ENCODE peak calls at places on chromosomes 2 and 18, in eight cellular contexts. T is left lung, N is Calu3, J is endothelial cell of umbilical vein, A is hepatocyte, I is breast epithelium, D is fibroblast of villous mesenchyme, H is fibroblast of mammary gland. E is an unnamed sample.

GRCh38 chr2:125684256-125684655 is 971.7 kb upstream of the GYPC start:
- DNase-seq in A (peak; percentile 0), H (no peak), I (no peak), J (no peak), D (no peak), N (no peak), T (no peak), E (no peak)

GRCh38 chr2:86223682-86224560 is 24.7 kb downstream of the MRPL35 start:
- DNase-seq in T (no peak), D (peak; percentile 6), J (no peak), H (peak; percentile 52), I (no peak), A (no peak), N (no peak), E (peak; percentile 35)

GRCh38 chr2:230913406-230913805 is 11.6 kb downstream of the GPR55 start:
- DNase-seq in I (no peak), T (no peak), N (no peak), A (peak; percentile 51), J (no peak), H (peak; percentile 17), D (peak; percentile 28), E (peak; percentile 48)

GRCh38 chr18:57436965-57437333 is 1.8 kb downstream of the ONECUT2 start:
- DNase-seq in D (no peak), N (no peak), I (no peak), T (no peak), H (no peak), J (no peak), A (no peak), E (no peak)

GRCh38 chr2:102261467-102261866 is 49.9 kb upstream of the IL1RL1 start:
- DNase-seq in I (no peak), A (no peak), J (no peak), H (no peak), D (no peak), N (no peak), T (no peak), E (no peak)

GRCh38 chr2:46848446-46848845 is 67.2 kb downstream of the MCFD2 start:
- DNase-seq in T (no peak), N (no peak), I (no peak), D (peak; percentile 47), H (peak; percentile 80), J (no peak), A (no peak), E (peak; percentile 32)

GRCh38 chr2:170996316-170996715 is 67.3 kb downstream of the GORASP2 start:
- DNase-seq in D (peak; percentile 84), I (no peak), T (no peak), A (no peak), N (no peak), H (no peak), J (no peak), E (peak; percentile 69)

GRCh38 chr18:13256444-13257305 is 38.1 kb downstream of the LDLRAD4 start:
- DNase-seq in H (no peak), A (no peak), J (no peak), T (no peak), D (no peak), I (no peak), N (no peak), E (no peak)

GRCh38 chr2:97656129-97656755 is 7.6 kb downstream of the ACTR1B start:
- DNase-seq in I (no peak), J (no peak), H (no peak), A (no peak), N (no peak), T (no peak), D (no peak), E (no peak)

GRCh38 chr2:200795044-200795443 is 16.7 kb upstream of the BZW1 start:
- DNase-seq in A (peak; percentile 31), H (peak; percentile 73), I (no peak), J (no peak), N (no peak), D (peak; percentile 90), T (no peak), E (peak; percentile 86)

GRCh38 chr18:29078272-29078671 is 901.3 kb upstream of the CDH2 start:
- DNase-seq in N (no peak), T (no peak), D (no peak), I (no peak), H (no peak), A (peak; percentile 3), J (no peak), E (no peak)

GRCh38 chr2:232332940-232333259 is 45.7 kb upstream of the ALPP start:
- DNase-seq in A (no peak), D (no peak), H (no peak), I (no peak), J (no peak), N (no peak), T (peak; percentile 65), E (no peak)

GRCh38 chr2:126645211-126645618 is 10.7 kb upstream of the GYPC start:
- DNase-seq in J (no peak), A (no peak), D (no peak), I (no peak), H (no peak), N (no peak), T (no peak), E (no peak)

GRCh38 chr18:79944126-79944731 is 7.2 kb downstream of the SLC66A2 start:
- DNase-seq in A (no peak), H (no peak), T (no peak), I (peak; percentile 26), N (no peak), J (no peak), D (no peak), E (peak; percentile 93)

GRCh38 chr18:73479472-73479871 is 611.7 kb upstream of the NETO1 start:
- DNase-seq in J (no peak), D (no peak), T (no peak), N (no peak), H (peak; percentile 84), A (no peak), I (no peak), E (peak; percentile 45)

GRCh38 chr2:149552830-149553229 is 34.7 kb downstream of the MMADHC start:
- DNase-seq in J (no peak), H (no peak), D (peak; percentile 28), T (no peak), I (no peak), A (no peak), N (no peak), E (no peak)

GRCh38 chr18:3889803-3890202 is 439.8 kb downstream of the TGIF1 start:
- DNase-seq in A (peak; percentile 23), T (no peak), N (no peak), D (no peak), I (no peak), J (no peak), H (peak; percentile 88), E (peak; percentile 46)

GRCh38 chr18:42242758-42243157 is 287.7 kb downstream of the PIK3C3 start:
- DNase-seq in D (no peak), N (no peak), I (no peak), H (no peak), J (no peak), T (no peak), A (no peak), E (no peak)

GRCh38 chr2:63827749-63828148 is 13.9 kb upstream of the UGP2 start:
- DNase-seq in T (no peak), I (peak; percentile 29), N (no peak), H (peak; percentile 75), D (peak; percentile 86), J (peak; percentile 18), A (peak; percentile 65), E (peak; percentile 92)

GRCh38 chr2:109313343-109313742 is 184.3 kb downstream of the SH3RF3 start:
- DNase-seq in N (no peak), H (no peak), J (no peak), T (no peak), I (no peak), A (no peak), D (no peak), E (no peak)

DNA sequence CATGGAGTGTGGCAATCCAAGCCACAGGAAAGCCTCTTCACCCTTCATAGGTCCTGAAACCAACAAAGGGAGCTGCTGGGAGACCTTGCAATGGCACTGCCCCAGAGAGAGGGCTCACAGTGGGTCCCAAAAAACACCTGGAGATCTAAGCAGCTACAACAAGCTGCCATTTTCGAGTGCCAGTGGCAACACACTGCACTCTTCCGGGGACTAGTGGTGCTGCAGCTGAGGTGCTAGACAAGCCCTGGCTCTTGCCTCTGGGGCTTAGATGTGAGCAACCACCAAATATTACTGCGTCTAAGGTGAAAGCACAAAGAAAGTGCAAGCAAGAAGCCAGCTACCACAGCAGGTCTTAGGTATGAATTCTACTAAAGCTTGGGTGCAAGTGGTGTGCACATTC is 192.9 kb downstream of the NOL4 start:
- DNase-seq in I (no peak), H (peak; percentile 2), D (no peak), T (peak; percentile 11), A (no peak), N (no peak), J (no peak), E (no peak)
- TF ChIP-seq CTCF in I (no peak), H (peak; percentile 5), D (no peak), T (no peak), A (no peak), N (no peak), J (no peak), E (no peak)

DNA sequence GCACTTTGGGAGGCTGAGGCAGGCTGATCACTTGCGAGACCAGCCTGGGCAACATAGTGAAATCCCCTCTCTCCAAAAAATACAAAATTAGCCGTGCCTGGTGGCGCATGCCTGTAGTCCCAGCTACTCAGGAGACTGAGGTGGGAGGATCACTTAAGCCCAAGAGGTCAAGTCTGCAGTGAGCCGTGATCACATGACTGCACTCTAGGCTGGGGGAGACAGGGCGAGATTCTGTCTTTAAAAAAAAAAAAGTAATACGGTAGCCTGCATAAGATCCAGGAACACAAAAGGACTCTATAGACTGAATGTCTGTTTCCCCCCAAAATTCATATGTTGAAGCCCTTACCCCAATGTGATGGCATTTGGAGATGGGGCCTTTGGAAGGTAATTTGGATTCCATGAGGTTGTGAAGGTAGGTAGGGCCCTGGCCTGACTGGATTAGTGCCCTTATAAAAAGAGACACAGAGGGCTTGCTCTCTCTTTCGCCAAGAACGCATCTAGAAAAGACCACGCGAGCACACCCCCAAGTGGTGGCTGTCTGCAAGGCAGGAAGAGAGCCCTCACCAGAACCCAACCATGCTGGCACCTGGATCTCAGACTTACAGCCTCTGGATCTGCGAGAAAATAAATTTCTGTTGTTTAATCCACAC is 17.0 kb downstream of the MBOAT2 start:
- DNase-seq in I (no peak), N (no peak), A (no peak), J (no peak), H (no peak), D (no peak), T (no peak), E (no peak)
- TF ChIP-seq CTCF in I (no peak), N (no peak), A (peak; percentile 17), J (no peak), H (peak; percentile 25), D (peak; percentile 47), T (no peak), E (peak; percentile 49)

GRCh38 chr2:15840969-15841368 is 99.4 kb upstream of the MYCN start:
- DNase-seq in D (no peak), J (no peak), T (no peak), H (no peak), I (no peak), N (no peak), A (no peak), E (no peak)
- TF ChIP-seq CTCF in D (no peak), J (no peak), T (no peak), H (no peak), I (no peak), N (no peak), A (no peak), E (no peak)

GRCh38 chr18:43422483-43422882 is 145.2 kb upstream of the SYT4 start:
- DNase-seq in H (no peak), A (peak; percentile 34), I (no peak), T (no peak), N (no peak), J (no peak), D (no peak), E (peak; percentile 18)

GRCh38 chr18:43420091-43420490 is 142.8 kb upstream of the SYT4 start:
- DNase-seq in H (no peak), I (no peak), J (no peak), T (no peak), D (no peak), A (no peak), N (no peak), E (no peak)

GRCh38 chr18:43420950-43421349 is 143.7 kb upstream of the SYT4 start:
- DNase-seq in J (no peak), T (no peak), A (no peak), H (no peak), D (no peak), N (no peak), I (no peak), E (no peak)
- TF ChIP-seq CTCF in J (no peak), T (no peak), A (peak; percentile 11), H (peak; percentile 18), D (no peak), N (peak; percentile 24), I (no peak), E (peak; percentile 19)